ENCODE peak calls at places on chromosomes 12 and 14, in seven cellular contexts. M is Panc1, F is NCI-H748 treated with DMSO at 0.1 percent for 48 hours, B is epithelial cell of esophagus, N is activated T-cell treated with anti-CD3 and anti-CD28 coated beads for 48 hours, X is T-helper 2 cell, S is endothelial cell. V is an unnamed sample.

GRCh38 chr14:100147181-100147631 is 12.2 kb downstream of the DEGS2 start:
- DNase-seq in M (no peak), F (no peak), B (no peak), N (peak; percentile 60), X (peak; percentile 55), S (no peak), V (no peak)

GRCh38 chr12:127507336-127507735 is 759.6 kb upstream of the TMEM132C start:
- DNase-seq in M (no peak), F (no peak), B (no peak), N (no peak), X (no peak), S (no peak), V (no peak)

GRCh38 chr12:26122681-26123481 is 2.0 kb downstream of the BHLHE41 start:
- DNase-seq in M (peak; percentile 87), F (peak; percentile 21), B (peak; percentile 76), N (peak; percentile 15), X (no peak), S (peak; percentile 66), V (no peak)

GRCh38 chr12:65511134-65511912 is 232.8 kb downstream of the MSRB3 start:
- DNase-seq in M (no peak), F (no peak), B (no peak), N (no peak), X (no peak), S (no peak), V (no peak)

GRCh38 chr14:103095210-103095778 is 769 bp downstream of the EXOC3L4 start:
- DNase-seq in M (no peak), F (no peak), B (no peak), N (no peak), X (no peak), S (no peak), V (no peak)

GRCh38 chr12:131066207-131066885 is 112.6 kb downstream of the ADGRD1 start:
- DNase-seq in M (no peak), F (no peak), B (no peak), N (no peak), X (no peak), S (no peak), V (no peak)

GRCh38 chr12:53476769-53477209 is 22.5 kb downstream of the MAP3K12 start:
- DNase-seq in M (no peak), F (no peak), B (no peak), N (no peak), X (no peak), S (peak; percentile 30), V (no peak)

GRCh38 chr14:78446807-78447206 is 276.6 kb downstream of the NRXN3 start:
- DNase-seq in M (no peak), F (no peak), B (peak; percentile 10), N (no peak), X (no peak), S (peak; percentile 39), V (no peak)

GRCh38 chr12:117125275-117125613 is 26.0 kb upstream of the TESC start:
- DNase-seq in M (no peak), F (no peak), B (no peak), N (no peak), X (no peak), S (no peak), V (no peak)

GRCh38 chr12:52222692-52223091 is 10.4 kb upstream of the KRT7 start:
- DNase-seq in M (no peak), F (no peak), B (no peak), N (no peak), X (no peak), S (no peak), V (no peak)

GRCh38 chr14:98217530-98217929 is 1054.5 kb downstream of the BCL11B start:
- DNase-seq in M (no peak), F (no peak), B (no peak), N (no peak), X (no peak), S (no peak), V (no peak)

GRCh38 chr14:56374421-56374820 is 205.2 kb upstream of the TMEM260 start:
- DNase-seq in M (no peak), F (no peak), B (no peak), N (no peak), X (no peak), S (no peak), V (no peak)

GRCh38 chr14:100305446-100306255 is 593 bp downstream of the SLC25A29 start:
- DNase-seq in M (no peak), F (no peak), B (no peak), N (no peak), X (peak; percentile 44), S (peak; percentile 31), V (no peak)

GRCh38 chr14:92737206-92737605 is 11.2 kb downstream of the LGMN start:
- DNase-seq in M (no peak), F (no peak), B (no peak), N (no peak), X (no peak), S (no peak), V (no peak)

GRCh38 chr12:96810057-96810456 is 97.0 kb upstream of the NEDD1 start:
- DNase-seq in M (no peak), F (no peak), B (peak; percentile 68), N (no peak), X (no peak), S (no peak), V (no peak)

GRCh38 chr12:6567112-6567680 is 895 bp downstream of the NOP2 start:
- DNase-seq in M (no peak), F (no peak), B (no peak), N (no peak), X (no peak), S (no peak), V (no peak)

GRCh38 chr14:64724578-64724930 is 20.3 kb downstream of the PLEKHG3 start:
- DNase-seq in M (no peak), F (no peak), B (no peak), N (no peak), X (no peak), S (no peak), V (no peak)

GRCh38 chr12:108653082-108653516 is 19.4 kb upstream of the SELPLG start:
- DNase-seq in M (no peak), F (no peak), B (no peak), N (no peak), X (no peak), S (no peak), V (no peak)

GRCh38 chr12:118850244-118850825 is 131.0 kb upstream of the SRRM4 start:
- DNase-seq in M (no peak), F (peak; percentile 76), B (peak; percentile 7), N (peak; percentile 14), X (no peak), S (peak; percentile 22), V (peak; percentile 4)

GRCh38 chr12:56716933-56717880 is 7.9 kb downstream of the NACA start:
- DNase-seq in M (no peak), F (no peak), B (no peak), N (no peak), X (no peak), S (no peak), V (no peak)

GRCh38 chr12:100375023-100375737 is 18.3 kb downstream of the SLC17A8 start:
- DNase-seq in M (no peak), F (no peak), B (no peak), N (no peak), X (no peak), S (no peak), V (peak; percentile 72)

GRCh38 chr14:95248422-95248821 is 71.3 kb downstream of the CLMN start:
- DNase-seq in M (no peak), F (no peak), B (no peak), N (no peak), X (no peak), S (no peak), V (no peak)

GRCh38 chr14:37890095-37890494 is 294.7 kb downstream of the TTC6 start:
- DNase-seq in M (no peak), F (no peak), B (no peak), N (no peak), X (no peak), S (no peak), V (no peak)

GRCh38 chr12:132391326-132392041 is 62.1 kb upstream of the GALNT9 start:
- DNase-seq in M (no peak), F (no peak), B (no peak), N (no peak), X (peak; percentile 2), S (no peak), V (no peak)

GRCh38 chr14:37591311-37591940 is 3.6 kb downstream of the FOXA1 start:
- DNase-seq in M (no peak), F (peak; percentile 74), B (peak; percentile 70), N (no peak), X (no peak), S (peak; percentile 50), V (peak; percentile 81)

GRCh38 chr12:18546399-18546798 is 191.4 kb downstream of the PLCZ1 start:
- DNase-seq in M (no peak), F (no peak), B (peak; percentile 78), N (no peak), X (no peak), S (no peak), V (no peak)

GRCh38 chr12:57577981-57578758 is 12.8 kb upstream of the PIP4K2C start:
- DNase-seq in M (no peak), F (no peak), B (no peak), N (no peak), X (no peak), S (no peak), V (no peak)

GRCh38 chr12:30329281-30329680 is 366.4 kb downstream of the IPO8 start:
- DNase-seq in M (no peak), F (no peak), B (peak; percentile 2), N (no peak), X (no peak), S (no peak), V (no peak)

GRCh38 chr12:39287817-39288216 is 155.1 kb downstream of the KIF21A start:
- DNase-seq in M (no peak), F (no peak), B (no peak), N (no peak), X (no peak), S (no peak), V (no peak)

GRCh38 chr14:32252030-32252670 is 49.1 kb upstream of the RNU6-8 start:
- DNase-seq in M (peak; percentile 51), F (peak; percentile 67), B (peak; percentile 76), N (no peak), X (peak; percentile 11), S (peak; percentile 56), V (peak; percentile 78)

GRCh38 chr14:24851406-24851805 is 198.5 kb downstream of the STXBP6 start:
- DNase-seq in M (no peak), F (no peak), B (no peak), N (no peak), X (no peak), S (no peak), V (peak; percentile 28)

GRCh38 chr12:63068857-63069442 is 82.1 kb downstream of the AVPR1A start:
- DNase-seq in M (peak; percentile 28), F (peak; percentile 46), B (peak; percentile 65), N (no peak), X (no peak), S (peak; percentile 23), V (peak; percentile 18)

GRCh38 chr12:32482226-32482625 is 82.9 kb downstream of the FGD4 start:
- DNase-seq in M (no peak), F (no peak), B (no peak), N (no peak), X (no peak), S (no peak), V (no peak)

GRCh38 chr12:123089125-123089524 is 61.8 kb downstream of the PITPNM2 start:
- DNase-seq in M (no peak), F (no peak), B (no peak), N (no peak), X (no peak), S (no peak), V (no peak)

GRCh38 chr12:96219700-96220206 is 25.6 kb downstream of the ELK3 start:
- DNase-seq in M (no peak), F (peak; percentile 37), B (peak; percentile 100), N (no peak), X (no peak), S (no peak), V (no peak)

GRCh38 chr12:90360300-90360699 is 594.7 kb downstream of the CCER1 start:
- DNase-seq in M (no peak), F (no peak), B (peak; percentile 88), N (no peak), X (no peak), S (no peak), V (no peak)

GRCh38 chr14:29465095-29465494 is 462.6 kb downstream of the PRKD1 start:
- DNase-seq in M (no peak), F (peak; percentile 64), B (no peak), N (no peak), X (no peak), S (no peak), V (peak; percentile 58)

V was measured in NCI-H2081.